ENCODE peak calls at places on chromosomes 16 and 17, in five cellular contexts. One of them, this sample, is unnamed.

GRCh38 chr17:1460233-1460632 is 4.2 kb upstream of the CRK start:
- DNase-seq in activated CD4-positive, alpha-beta T cell treated with anti-CD3 and anti-CD28 coated beads for 24 hours: no peak
- DNase-seq in HFF-Myc: no peak
- DNase-seq in AG09309: no peak
- DNase-seq in H7: peak
- DNase-seq in this sample: peak

GRCh38 chr16:53809088-53809951 is 105.4 kb downstream of the FTO start:
- DNase-seq in HFF-Myc: peak
- DNase-seq in AG09309: peak
- DNase-seq in H7: no peak
- DNase-seq in activated CD4-positive, alpha-beta T cell treated with anti-CD3 and anti-CD28 coated beads for 24 hours: no peak
- DNase-seq in this sample: no peak

GRCh38 chr17:21174719-21175118 is 39.2 kb downstream of the TMEM11 start:
- DNase-seq in activated CD4-positive, alpha-beta T cell treated with anti-CD3 and anti-CD28 coated beads for 24 hours: no peak
- DNase-seq in AG09309: no peak
- DNase-seq in HFF-Myc: peak
- DNase-seq in H7: no peak
- DNase-seq in this sample: peak

GRCh38 chr17:4204676-4205075 is 59.1 kb downstream of the ANKFY1 start:
- DNase-seq in activated CD4-positive, alpha-beta T cell treated with anti-CD3 and anti-CD28 coated beads for 24 hours: no peak
- DNase-seq in HFF-Myc: peak
- DNase-seq in H7: no peak
- DNase-seq in AG09309: peak
- DNase-seq in this sample: peak

GRCh38 chr17:72879877-72880276 is 212.6 kb downstream of the SLC39A11 start:
- DNase-seq in activated CD4-positive, alpha-beta T cell treated with anti-CD3 and anti-CD28 coated beads for 24 hours: no peak
- DNase-seq in H7: no peak
- DNase-seq in HFF-Myc: no peak
- DNase-seq in AG09309: no peak
- DNase-seq in this sample: no peak

GRCh38 chr16:67246081-67246944 is 968 bp downstream of the FHOD1 start:
- DNase-seq in H7: peak
- DNase-seq in HFF-Myc: peak
- DNase-seq in AG09309: peak
- DNase-seq in activated CD4-positive, alpha-beta T cell treated with anti-CD3 and anti-CD28 coated beads for 24 hours: no peak
- DNase-seq in this sample: peak

GRCh38 chr16:82034981-82035612 is at the start of gene HSD17B2:
- DNase-seq in H7: no peak
- DNase-seq in HFF-Myc: no peak
- DNase-seq in AG09309: no peak
- DNase-seq in activated CD4-positive, alpha-beta T cell treated with anti-CD3 and anti-CD28 coated beads for 24 hours: no peak
- DNase-seq in this sample: no peak

GRCh38 chr17:80882323-80882722 is 109.3 kb upstream of the CHMP6 start:
- DNase-seq in AG09309: no peak
- DNase-seq in activated CD4-positive, alpha-beta T cell treated with anti-CD3 and anti-CD28 coated beads for 24 hours: no peak
- DNase-seq in H7: no peak
- DNase-seq in HFF-Myc: no peak
- DNase-seq in this sample: peak

GRCh38 chr16:396199-396598 is 800 bp upstream of the NME4 start:
- DNase-seq in activated CD4-positive, alpha-beta T cell treated with anti-CD3 and anti-CD28 coated beads for 24 hours: no peak
- DNase-seq in AG09309: no peak
- DNase-seq in H7: no peak
- DNase-seq in HFF-Myc: no peak
- DNase-seq in this sample: no peak

GRCh38 chr17:57557793-57558681 is 187.1 kb downstream of the CCDC182 start:
- DNase-seq in HFF-Myc: no peak
- DNase-seq in H7: no peak
- DNase-seq in AG09309: no peak
- DNase-seq in activated CD4-positive, alpha-beta T cell treated with anti-CD3 and anti-CD28 coated beads for 24 hours: no peak
- DNase-seq in this sample: peak

GRCh38 chr16:26453215-26453614 is 613.5 kb upstream of the C16orf82 start:
- DNase-seq in HFF-Myc: no peak
- DNase-seq in AG09309: no peak
- DNase-seq in activated CD4-positive, alpha-beta T cell treated with anti-CD3 and anti-CD28 coated beads for 24 hours: no peak
- DNase-seq in H7: peak
- DNase-seq in this sample: no peak

GRCh38 chr17:7179317-7180254 is at the start of gene ASGR1:
- DNase-seq in AG09309: no peak
- DNase-seq in HFF-Myc: no peak
- DNase-seq in activated CD4-positive, alpha-beta T cell treated with anti-CD3 and anti-CD28 coated beads for 24 hours: no peak
- DNase-seq in H7: peak
- DNase-seq in this sample: peak

GRCh38 chr16:85570213-85570734 is 42.8 kb upstream of the GSE1 start:
- DNase-seq in AG09309: no peak
- DNase-seq in HFF-Myc: no peak
- DNase-seq in H7: no peak
- DNase-seq in activated CD4-positive, alpha-beta T cell treated with anti-CD3 and anti-CD28 coated beads for 24 hours: no peak
- DNase-seq in this sample: no peak

GRCh38 chr17:20302191-20302917 is 165.0 kb downstream of the LGALS9B start:
- DNase-seq in activated CD4-positive, alpha-beta T cell treated with anti-CD3 and anti-CD28 coated beads for 24 hours: no peak
- DNase-seq in AG09309: no peak
- DNase-seq in H7: peak
- DNase-seq in HFF-Myc: no peak
- DNase-seq in this sample: peak

GRCh38 chr16:81612351-81613170 is 166.5 kb upstream of the PLCG2 start:
- DNase-seq in AG09309: no peak
- DNase-seq in H7: no peak
- DNase-seq in activated CD4-positive, alpha-beta T cell treated with anti-CD3 and anti-CD28 coated beads for 24 hours: no peak
- DNase-seq in HFF-Myc: no peak
- DNase-seq in this sample: peak

GRCh38 chr17:76734080-76734840 is 2.9 kb downstream of the SRSF2 start:
- DNase-seq in H7: no peak
- DNase-seq in HFF-Myc: no peak
- DNase-seq in AG09309: no peak
- DNase-seq in activated CD4-positive, alpha-beta T cell treated with anti-CD3 and anti-CD28 coated beads for 24 hours: no peak
- DNase-seq in this sample: peak

GRCh38 chr16:67664871-67665270 is 1.7 kb downstream of the ENKD1 start:
- DNase-seq in activated CD4-positive, alpha-beta T cell treated with anti-CD3 and anti-CD28 coated beads for 24 hours: no peak
- DNase-seq in H7: no peak
- DNase-seq in AG09309: no peak
- DNase-seq in HFF-Myc: no peak
- DNase-seq in this sample: no peak

GRCh38 chr17:560379-560935 is 154.2 kb downstream of the VPS53 start:
- DNase-seq in H7: no peak
- DNase-seq in AG09309: no peak
- DNase-seq in HFF-Myc: no peak
- DNase-seq in activated CD4-positive, alpha-beta T cell treated with anti-CD3 and anti-CD28 coated beads for 24 hours: no peak
- DNase-seq in this sample: peak

GRCh38 chr17:50772251-50772650 is 4.9 kb upstream of the ANKRD40CL start:
- DNase-seq in HFF-Myc: no peak
- DNase-seq in activated CD4-positive, alpha-beta T cell treated with anti-CD3 and anti-CD28 coated beads for 24 hours: no peak
- DNase-seq in H7: no peak
- DNase-seq in AG09309: no peak
- DNase-seq in this sample: no peak

GRCh38 chr17:76872221-76872873 is 4.1 kb downstream of the MGAT5B start:
- DNase-seq in HFF-Myc: peak
- DNase-seq in H7: peak
- DNase-seq in activated CD4-positive, alpha-beta T cell treated with anti-CD3 and anti-CD28 coated beads for 24 hours: no peak
- DNase-seq in AG09309: peak
- DNase-seq in this sample: peak

GRCh38 chr17:13024526-13025263 is 6.9 kb upstream of the ELAC2 start:
- DNase-seq in HFF-Myc: no peak
- DNase-seq in AG09309: no peak
- DNase-seq in H7: peak
- DNase-seq in activated CD4-positive, alpha-beta T cell treated with anti-CD3 and anti-CD28 coated beads for 24 hours: peak
- DNase-seq in this sample: peak

GRCh38 chr16:74868501-74868900 is 93.9 kb upstream of the FA2H start:
- DNase-seq in AG09309: no peak
- DNase-seq in H7: no peak
- DNase-seq in HFF-Myc: peak
- DNase-seq in activated CD4-positive, alpha-beta T cell treated with anti-CD3 and anti-CD28 coated beads for 24 hours: no peak
- DNase-seq in this sample: peak

GRCh38 chr17:67628580-67629013 is 89.1 kb upstream of the NOL11 start:
- DNase-seq in AG09309: no peak
- DNase-seq in H7: peak
- DNase-seq in HFF-Myc: no peak
- DNase-seq in activated CD4-positive, alpha-beta T cell treated with anti-CD3 and anti-CD28 coated beads for 24 hours: no peak
- DNase-seq in this sample: peak

GRCh38 chr17:70668938-70669778 is 499.8 kb downstream of the KCNJ2 start:
- DNase-seq in H7: no peak
- DNase-seq in AG09309: no peak
- DNase-seq in HFF-Myc: no peak
- DNase-seq in activated CD4-positive, alpha-beta T cell treated with anti-CD3 and anti-CD28 coated beads for 24 hours: no peak
- DNase-seq in this sample: no peak

GRCh38 chr17:38579934-38580333 is 25.8 kb downstream of the SRCIN1 start:
- DNase-seq in HFF-Myc: no peak
- DNase-seq in H7: peak
- DNase-seq in AG09309: no peak
- DNase-seq in activated CD4-positive, alpha-beta T cell treated with anti-CD3 and anti-CD28 coated beads for 24 hours: no peak
- DNase-seq in this sample: peak

GRCh38 chr17:304461-304860 is 48.1 kb downstream of the RPH3AL start:
- DNase-seq in activated CD4-positive, alpha-beta T cell treated with anti-CD3 and anti-CD28 coated beads for 24 hours: no peak
- DNase-seq in AG09309: no peak
- DNase-seq in HFF-Myc: no peak
- DNase-seq in H7: peak
- DNase-seq in this sample: peak

GRCh38 chr17:32929288-32929574 is 1.3 kb downstream of the TMEM98 start:
- DNase-seq in H7: peak
- DNase-seq in activated CD4-positive, alpha-beta T cell treated with anti-CD3 and anti-CD28 coated beads for 24 hours: no peak
- DNase-seq in HFF-Myc: no peak
- DNase-seq in AG09309: no peak
- DNase-seq in this sample: no peak

GRCh38 chr17:80263253-80264047 is 2.8 kb downstream of the RNF213 start:
- DNase-seq in AG09309: peak
- DNase-seq in H7: peak
- DNase-seq in HFF-Myc: peak
- DNase-seq in activated CD4-positive, alpha-beta T cell treated with anti-CD3 and anti-CD28 coated beads for 24 hours: peak
- DNase-seq in this sample: peak

GRCh38 chr17:41048441-41048840 is 1.3 kb upstream of the KRTAP2-1 start:
- DNase-seq in AG09309: peak
- DNase-seq in HFF-Myc: no peak
- DNase-seq in activated CD4-positive, alpha-beta T cell treated with anti-CD3 and anti-CD28 coated beads for 24 hours: no peak
- DNase-seq in H7: no peak
- DNase-seq in this sample: peak

GRCh38 chr17:57940653-57941329 is 14.4 kb downstream of the CUEDC1 start:
- DNase-seq in H7: no peak
- DNase-seq in HFF-Myc: no peak
- DNase-seq in AG09309: no peak
- DNase-seq in activated CD4-positive, alpha-beta T cell treated with anti-CD3 and anti-CD28 coated beads for 24 hours: no peak
- DNase-seq in this sample: peak

GRCh38 chr16:81755915-81756644 is 23.0 kb upstream of the PLCG2 start:
- DNase-seq in AG09309: no peak
- DNase-seq in HFF-Myc: no peak
- DNase-seq in activated CD4-positive, alpha-beta T cell treated with anti-CD3 and anti-CD28 coated beads for 24 hours: no peak
- DNase-seq in H7: no peak
- DNase-seq in this sample: no peak